ENCODE peak calls at places on chromosomes 16 and 17, in ten cellular contexts. R is H9, K is fibroblast of the aortic adventitia, B is ascending aorta, H is A549, E is GM20000, G is mesothelial cell of epicardium, Z is AG09309, X is left lung, O is progenitor cell of endocrine pancreas. F is an unnamed sample.

GRCh38 chr16:2692251-2692947 is 10.1 kb downstream of the KCTD5 start:
- DNase-seq in E (no peak), K (no peak), O (no peak), B (no peak), X (no peak), Z (no peak), R (no peak), H (no peak), G (no peak), F (no peak)

GRCh38 chr17:10327640-10328039 is 45.2 kb downstream of the MYH13 start:
- DNase-seq in O (peak), X (peak), H (peak), G (peak), E (peak), R (peak), Z (peak), B (peak), K (peak), F (peak)

GRCh38 chr17:43015579-43015978 is 6.6 kb downstream of the VAT1 start:
- DNase-seq in R (no peak), Z (no peak), E (no peak), X (no peak), G (no peak), H (no peak), B (peak), O (no peak), K (peak), F (no peak)

GRCh38 chr17:75767881-75768280 is 2.9 kb upstream of the GALK1 start:
- DNase-seq in H (no peak), Z (no peak), X (no peak), G (no peak), B (no peak), K (no peak), O (no peak), R (no peak), E (no peak), F (no peak)

GRCh38 chr17:78501241-78502036 is 75.8 kb downstream of the DNAH17 start:
- DNase-seq in X (no peak), O (no peak), R (no peak), B (no peak), Z (no peak), G (no peak), E (no peak), K (no peak), H (no peak), F (no peak)

GRCh38 chr17:34163681-34164080 is 91.4 kb upstream of the CCL2 start:
- DNase-seq in Z (no peak), B (no peak), G (no peak), O (no peak), H (peak), R (peak), X (no peak), E (no peak), K (peak), F (peak)

GRCh38 chr16:58385218-58385773 is 7.0 kb upstream of the GINS3 start:
- DNase-seq in E (no peak), H (no peak), O (no peak), R (no peak), Z (no peak), X (no peak), B (no peak), K (no peak), G (no peak), F (no peak)

GRCh38 chr16:22813946-22814325 is at the start of gene HS3ST2:
- DNase-seq in B (peak), R (peak), K (no peak), E (no peak), H (no peak), X (no peak), O (peak), Z (no peak), G (peak), F (no peak)

GRCh38 chr16:86990451-86990850 is 326.7 kb downstream of the C16orf95 start:
- DNase-seq in E (no peak), B (no peak), K (no peak), O (no peak), Z (no peak), G (no peak), X (peak), R (no peak), H (no peak), F (peak)

GRCh38 chr16:53900678-53901077 is 196.7 kb downstream of the FTO start:
- DNase-seq in G (no peak), R (no peak), Z (no peak), E (no peak), O (no peak), B (no peak), K (no peak), X (no peak), H (no peak), F (no peak)

GRCh38 chr17:72602517-72603345 is 481.9 kb downstream of the SOX9 start:
- DNase-seq in Z (no peak), K (peak), B (no peak), G (no peak), E (no peak), O (no peak), H (peak), R (peak), X (no peak), F (peak)

GRCh38 chr16:70681382-70682238 is 4.2 kb downstream of the MTSS2 start:
- DNase-seq in Z (no peak), G (no peak), K (no peak), H (no peak), O (no peak), B (no peak), X (no peak), E (no peak), R (no peak), F (no peak)

GRCh38 chr16:4317471-4318170 is 1.8 kb downstream of the GLIS2 start:
- DNase-seq in E (no peak), B (peak), O (no peak), Z (no peak), G (no peak), K (peak), R (no peak), X (no peak), H (peak), F (no peak)

GRCh38 chr16:89847056-89847929 is 19.0 kb downstream of the SPIRE2 start:
- DNase-seq in Z (no peak), X (no peak), H (no peak), R (no peak), K (no peak), B (no peak), G (no peak), O (no peak), E (peak), F (no peak)

GRCh38 chr16:89843409-89844350 is 15.4 kb downstream of the SPIRE2 start:
- DNase-seq in G (no peak), H (no peak), R (no peak), B (no peak), O (no peak), X (no peak), K (no peak), E (peak), Z (no peak), F (no peak)

GRCh38 chr16:89847930-89848297 is 19.6 kb downstream of the SPIRE2 start:
- DNase-seq in G (no peak), K (no peak), H (no peak), X (no peak), B (no peak), O (no peak), E (peak), R (no peak), Z (no peak), F (no peak)

GRCh38 chr16:89844739-89845339 is 16.6 kb downstream of the SPIRE2 start:
- DNase-seq in H (no peak), B (no peak), Z (no peak), X (no peak), K (no peak), O (no peak), G (no peak), R (no peak), E (peak), F (no peak)

DNA sequence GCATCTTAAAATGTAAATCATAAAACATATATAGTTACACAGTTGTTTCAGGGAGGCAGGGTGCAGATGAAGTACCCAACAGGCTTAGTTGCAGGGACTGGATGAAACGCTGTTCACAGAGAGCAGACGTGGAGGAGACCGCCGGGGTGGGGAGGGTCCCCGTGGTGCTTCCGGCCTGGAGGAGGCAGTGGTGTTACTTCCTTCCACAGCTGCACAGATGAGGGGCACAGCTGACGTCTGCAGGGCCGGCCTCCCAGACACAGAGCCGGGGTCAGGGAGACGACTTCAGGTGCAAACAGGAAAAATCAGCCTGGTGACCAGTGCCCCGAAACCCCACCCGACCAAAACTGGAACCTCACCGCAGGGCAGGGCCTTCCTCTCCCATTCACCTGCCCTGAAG is 17.1 kb downstream of the SPIRE2 start:
- DNase-seq in K (no peak), R (no peak), B (no peak), X (no peak), H (no peak), O (no peak), Z (no peak), G (no peak), E (peak), F (peak)
- TF ChIP-seq CTCF in K (no peak), R (no peak), B (no peak), X (no peak), H (no peak), O (no peak), Z (no peak), G (no peak), E (no peak), F (no peak)

DNA sequence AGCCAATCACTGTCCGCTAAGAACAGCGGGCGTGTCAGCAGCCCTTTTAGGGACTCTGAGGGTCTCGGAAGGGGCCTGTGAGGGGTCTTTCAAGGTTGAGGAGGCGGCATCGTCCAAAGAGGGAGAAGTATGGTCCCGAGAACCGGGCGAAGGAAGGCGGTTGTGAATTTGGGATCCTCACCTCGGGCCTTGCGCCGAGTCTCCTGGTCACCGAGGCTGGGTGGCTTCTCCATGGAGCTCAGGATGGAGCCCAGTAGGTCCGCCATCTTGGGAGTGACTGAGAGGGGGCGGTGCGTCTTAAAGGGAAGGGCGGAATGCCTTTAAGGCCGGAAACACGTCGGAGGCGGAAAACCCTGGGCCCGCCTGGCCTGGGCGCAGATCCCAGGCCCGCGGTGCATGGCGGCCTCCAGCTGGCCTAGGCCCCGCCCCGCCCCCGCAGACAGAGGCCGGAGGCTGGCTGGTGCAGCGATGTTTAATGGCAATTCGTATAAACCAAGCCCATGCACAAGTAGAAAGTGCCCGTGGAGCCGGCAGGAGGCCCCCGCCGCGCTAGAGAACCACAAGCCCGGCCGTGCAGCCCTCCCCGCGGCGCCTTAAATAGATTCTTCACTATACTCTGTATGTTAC is at the start of gene SPAG7:
- DNase-seq in Z (peak), G (peak), E (peak), K (peak), R (peak), O (peak), X (peak), B (peak), H (peak), F (peak)
- TF ChIP-seq CTCF in Z (no peak), G (no peak), E (no peak), K (peak), R (no peak), O (no peak), X (no peak), B (no peak), H (no peak), F (no peak)

DNA sequence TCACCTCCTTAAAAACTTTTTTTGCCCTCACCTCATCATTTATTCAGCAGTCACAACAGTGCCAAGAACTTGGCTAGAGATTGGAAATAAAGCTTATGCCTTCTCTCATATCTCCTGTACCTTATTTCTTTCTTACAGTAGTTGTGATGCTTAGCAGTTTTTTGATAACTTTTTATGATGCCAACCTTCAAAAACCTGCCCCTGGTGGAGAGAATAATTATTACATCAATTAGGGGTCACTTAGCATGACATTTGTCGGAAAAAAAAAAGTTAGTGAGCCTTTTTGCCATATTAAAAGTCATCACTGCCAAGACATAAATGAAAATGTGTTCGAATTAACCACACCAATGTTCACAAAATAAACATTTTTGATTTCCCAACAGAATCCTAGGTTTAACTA is 296.6 kb downstream of the WWOX start:
- DNase-seq in G (no peak), X (no peak), H (peak), E (no peak), K (no peak), R (no peak), B (no peak), O (no peak), Z (no peak), F (no peak)
- TF ChIP-seq CTCF in G (peak), X (peak), H (no peak), E (no peak), K (peak), R (peak), B (no peak), O (peak), Z (no peak), F (no peak)

DNA sequence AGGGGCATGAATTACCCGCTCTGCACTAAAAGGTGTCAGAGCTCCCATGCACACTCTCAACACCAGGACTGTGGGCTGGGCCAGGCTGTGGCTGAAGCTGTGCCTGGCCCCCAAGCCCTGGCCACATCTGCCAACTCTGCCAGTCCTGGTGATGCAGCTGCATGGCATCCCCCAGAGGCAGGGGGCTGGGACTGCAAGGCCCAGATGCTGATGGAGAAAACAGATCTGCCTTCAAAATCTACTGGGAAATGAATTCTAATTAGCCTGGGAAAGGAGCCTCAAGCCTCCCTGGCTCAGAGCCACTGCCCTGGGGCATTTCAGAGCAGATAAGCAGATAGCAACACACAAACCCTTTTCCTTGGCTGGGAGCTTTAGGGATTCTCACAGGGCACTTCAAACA is 3.4 kb downstream of the CHST6 start:
- DNase-seq in R (peak), O (no peak), E (no peak), X (no peak), G (peak), B (no peak), H (peak), K (no peak), Z (no peak), F (peak)
- TF ChIP-seq CTCF in R (peak), O (no peak), E (no peak), X (no peak), G (no peak), B (no peak), H (no peak), K (peak), Z (peak), F (peak)

GRCh38 chr17:82215972-82216300 is 3.3 kb upstream of the CCDC57 start:
- DNase-seq in E (no peak), X (no peak), B (no peak), R (no peak), Z (no peak), K (no peak), O (no peak), G (no peak), H (no peak), F (no peak)

GRCh38 chr17:82215095-82215971 is 2.7 kb upstream of the CCDC57 start:
- DNase-seq in K (no peak), R (no peak), H (peak), Z (no peak), O (no peak), X (no peak), B (no peak), G (no peak), E (peak), F (peak)

GRCh38 chr17:82213251-82214011 is 789 bp upstream of the CCDC57 start:
- DNase-seq in R (no peak), K (peak), Z (no peak), X (no peak), O (no peak), B (peak), H (peak), E (peak), G (no peak), F (no peak)

GRCh38 chr17:82214012-82214628 is 1.5 kb upstream of the CCDC57 start:
- DNase-seq in E (no peak), R (no peak), G (no peak), K (no peak), H (no peak), B (no peak), X (no peak), O (no peak), Z (no peak), F (no peak)

GRCh38 chr17:82212331-82213250 is at the start of gene CCDC57:
- DNase-seq in K (peak), R (peak), Z (no peak), H (peak), X (peak), G (peak), B (peak), O (peak), E (peak), F (peak)
- TF ChIP-seq CTCF in K (no peak), R (no peak), Z (no peak), H (no peak), X (no peak), G (no peak), B (no peak), O (no peak), E (no peak), F (no peak)

GRCh38 chr17:9006175-9006767 is 15.0 kb upstream of the NTN1 start:
- DNase-seq in G (no peak), E (no peak), R (no peak), H (no peak), Z (no peak), B (peak), O (no peak), K (no peak), X (no peak), F (no peak)
- TF ChIP-seq CTCF in G (no peak), E (no peak), R (no peak), H (no peak), Z (no peak), B (no peak), O (no peak), K (no peak), X (no peak), F (no peak)